ENCODE peak calls at places on chromosomes 4 and X, in eight cellular contexts. One of them, this sample, is unnamed.

GRCh38 chr4:6474705-6475457 is 2.5 kb upstream of the PPP2R2C start:
- DNase-seq in CD4-positive, alpha-beta memory T cell: no peak
- DNase-seq in tibial artery: peak; percentile 38
- DNase-seq in H54: no peak
- DNase-seq in activated T-helper 9 cell treated with anti-CD3 and anti-CD28 coated beads, Interleukin-2, amount 50 U/mL, for 16 hours: no peak
- DNase-seq in RKO: no peak
- DNase-seq in thyroid gland: no peak
- DNase-seq in dorsolateral prefrontal cortex: no peak
- DNase-seq in this sample: peak; percentile 19

GRCh38 chr4:156298230-156298629 is 344.6 kb upstream of the CTSO start:
- DNase-seq in RKO: no peak
- DNase-seq in thyroid gland: no peak
- DNase-seq in tibial artery: no peak
- DNase-seq in CD4-positive, alpha-beta memory T cell: no peak
- DNase-seq in H54: no peak
- DNase-seq in activated T-helper 9 cell treated with anti-CD3 and anti-CD28 coated beads, Interleukin-2, amount 50 U/mL, for 16 hours: no peak
- DNase-seq in dorsolateral prefrontal cortex: no peak
- DNase-seq in this sample: no peak

GRCh38 chrX:154074199-154074598 is 23.3 kb downstream of the MECP2 start:
- DNase-seq in dorsolateral prefrontal cortex: no peak
- DNase-seq in activated T-helper 9 cell treated with anti-CD3 and anti-CD28 coated beads, Interleukin-2, amount 50 U/mL, for 16 hours: no peak
- DNase-seq in CD4-positive, alpha-beta memory T cell: no peak
- DNase-seq in tibial artery: no peak
- DNase-seq in RKO: no peak
- DNase-seq in H54: peak; percentile 45
- DNase-seq in thyroid gland: no peak
- DNase-seq in this sample: no peak

GRCh38 chr4:629636-629915 is 4.2 kb downstream of the PDE6B start:
- DNase-seq in thyroid gland: no peak
- DNase-seq in H54: no peak
- DNase-seq in RKO: no peak
- DNase-seq in tibial artery: no peak
- DNase-seq in dorsolateral prefrontal cortex: no peak
- DNase-seq in CD4-positive, alpha-beta memory T cell: no peak
- DNase-seq in activated T-helper 9 cell treated with anti-CD3 and anti-CD28 coated beads, Interleukin-2, amount 50 U/mL, for 16 hours: no peak
- DNase-seq in this sample: no peak

GRCh38 chr4:81802308-81802846 is 330.7 kb upstream of the RASGEF1B start:
- DNase-seq in tibial artery: no peak
- DNase-seq in CD4-positive, alpha-beta memory T cell: no peak
- DNase-seq in H54: no peak
- DNase-seq in dorsolateral prefrontal cortex: no peak
- DNase-seq in thyroid gland: no peak
- DNase-seq in RKO: no peak
- DNase-seq in activated T-helper 9 cell treated with anti-CD3 and anti-CD28 coated beads, Interleukin-2, amount 50 U/mL, for 16 hours: no peak
- DNase-seq in this sample: no peak

GRCh38 chrX:38342853-38343778 is 9.3 kb upstream of the OTC start:
- DNase-seq in thyroid gland: no peak
- DNase-seq in H54: no peak
- DNase-seq in dorsolateral prefrontal cortex: no peak
- DNase-seq in CD4-positive, alpha-beta memory T cell: no peak
- DNase-seq in RKO: no peak
- DNase-seq in tibial artery: no peak
- DNase-seq in activated T-helper 9 cell treated with anti-CD3 and anti-CD28 coated beads, Interleukin-2, amount 50 U/mL, for 16 hours: no peak
- DNase-seq in this sample: no peak

GRCh38 chr4:153832720-153833287 is 43.9 kb upstream of the SFRP2 start:
- DNase-seq in RKO: no peak
- DNase-seq in thyroid gland: no peak
- DNase-seq in dorsolateral prefrontal cortex: no peak
- DNase-seq in CD4-positive, alpha-beta memory T cell: no peak
- DNase-seq in activated T-helper 9 cell treated with anti-CD3 and anti-CD28 coated beads, Interleukin-2, amount 50 U/mL, for 16 hours: no peak
- DNase-seq in H54: no peak
- DNase-seq in tibial artery: no peak
- DNase-seq in this sample: no peak

GRCh38 chr4:93646225-93646930 is 182.2 kb upstream of the ATOH1 start:
- DNase-seq in dorsolateral prefrontal cortex: no peak
- DNase-seq in RKO: no peak
- DNase-seq in tibial artery: no peak
- DNase-seq in thyroid gland: no peak
- DNase-seq in activated T-helper 9 cell treated with anti-CD3 and anti-CD28 coated beads, Interleukin-2, amount 50 U/mL, for 16 hours: no peak
- DNase-seq in H54: no peak
- DNase-seq in CD4-positive, alpha-beta memory T cell: no peak
- DNase-seq in this sample: no peak

GRCh38 chrX:154374361-154375155 is at the start of gene FLNA:
- DNase-seq in CD4-positive, alpha-beta memory T cell: no peak
- DNase-seq in H54: no peak
- DNase-seq in thyroid gland: peak; percentile 41
- DNase-seq in tibial artery: peak; percentile 88
- DNase-seq in RKO: no peak
- DNase-seq in activated T-helper 9 cell treated with anti-CD3 and anti-CD28 coated beads, Interleukin-2, amount 50 U/mL, for 16 hours: no peak
- DNase-seq in dorsolateral prefrontal cortex: no peak
- DNase-seq in this sample: no peak

GRCh38 chr4:16264798-16265197 is 38.5 kb upstream of the TAPT1 start:
- DNase-seq in RKO: peak; percentile 63
- DNase-seq in CD4-positive, alpha-beta memory T cell: no peak
- DNase-seq in tibial artery: no peak
- DNase-seq in thyroid gland: no peak
- DNase-seq in H54: no peak
- DNase-seq in dorsolateral prefrontal cortex: no peak
- DNase-seq in activated T-helper 9 cell treated with anti-CD3 and anti-CD28 coated beads, Interleukin-2, amount 50 U/mL, for 16 hours: no peak
- DNase-seq in this sample: no peak

GRCh38 chr4:109294468-109295020 is 7.9 kb downstream of the COL25A1 start:
- DNase-seq in dorsolateral prefrontal cortex: no peak
- DNase-seq in tibial artery: no peak
- DNase-seq in thyroid gland: no peak
- DNase-seq in H54: no peak
- DNase-seq in CD4-positive, alpha-beta memory T cell: no peak
- DNase-seq in RKO: no peak
- DNase-seq in activated T-helper 9 cell treated with anti-CD3 and anti-CD28 coated beads, Interleukin-2, amount 50 U/mL, for 16 hours: no peak
- DNase-seq in this sample: no peak

GRCh38 chr4:140085062-140085622 is 68.8 kb downstream of the MAML3 start:
- DNase-seq in thyroid gland: no peak
- DNase-seq in tibial artery: no peak
- DNase-seq in H54: no peak
- DNase-seq in dorsolateral prefrontal cortex: no peak
- DNase-seq in CD4-positive, alpha-beta memory T cell: no peak
- DNase-seq in activated T-helper 9 cell treated with anti-CD3 and anti-CD28 coated beads, Interleukin-2, amount 50 U/mL, for 16 hours: no peak
- DNase-seq in RKO: no peak
- DNase-seq in this sample: no peak

GRCh38 chr4:48780867-48781219 is 764 bp upstream of the FRYL start:
- DNase-seq in dorsolateral prefrontal cortex: no peak
- DNase-seq in thyroid gland: peak; percentile 58
- DNase-seq in RKO: peak; percentile 63
- DNase-seq in H54: no peak
- DNase-seq in activated T-helper 9 cell treated with anti-CD3 and anti-CD28 coated beads, Interleukin-2, amount 50 U/mL, for 16 hours: peak; percentile 6
- DNase-seq in tibial artery: no peak
- DNase-seq in CD4-positive, alpha-beta memory T cell: peak; percentile 73
- DNase-seq in this sample: peak; percentile 64

GRCh38 chr4:138039010-138039409 is 203.1 kb downstream of the SLC7A11 start:
- DNase-seq in dorsolateral prefrontal cortex: no peak
- DNase-seq in CD4-positive, alpha-beta memory T cell: no peak
- DNase-seq in H54: no peak
- DNase-seq in thyroid gland: no peak
- DNase-seq in tibial artery: no peak
- DNase-seq in activated T-helper 9 cell treated with anti-CD3 and anti-CD28 coated beads, Interleukin-2, amount 50 U/mL, for 16 hours: no peak
- DNase-seq in RKO: peak; percentile 21
- DNase-seq in this sample: no peak

GRCh38 chrX:17567173-17567572 is 170.1 kb upstream of the SCML1 start:
- DNase-seq in thyroid gland: no peak
- DNase-seq in H54: no peak
- DNase-seq in CD4-positive, alpha-beta memory T cell: no peak
- DNase-seq in dorsolateral prefrontal cortex: no peak
- DNase-seq in tibial artery: no peak
- DNase-seq in RKO: no peak
- DNase-seq in activated T-helper 9 cell treated with anti-CD3 and anti-CD28 coated beads, Interleukin-2, amount 50 U/mL, for 16 hours: no peak
- DNase-seq in this sample: no peak

GRCh38 chrX:40281341-40282005 is 183.7 kb upstream of the BCOR start:
- DNase-seq in dorsolateral prefrontal cortex: no peak
- DNase-seq in CD4-positive, alpha-beta memory T cell: peak; percentile 46
- DNase-seq in H54: no peak
- DNase-seq in tibial artery: no peak
- DNase-seq in RKO: no peak
- DNase-seq in activated T-helper 9 cell treated with anti-CD3 and anti-CD28 coated beads, Interleukin-2, amount 50 U/mL, for 16 hours: no peak
- DNase-seq in thyroid gland: no peak
- DNase-seq in this sample: no peak

GRCh38 chrX:109839694-109840358 is 106.8 kb upstream of the ACSL4 start:
- DNase-seq in thyroid gland: no peak
- DNase-seq in activated T-helper 9 cell treated with anti-CD3 and anti-CD28 coated beads, Interleukin-2, amount 50 U/mL, for 16 hours: no peak
- DNase-seq in dorsolateral prefrontal cortex: no peak
- DNase-seq in tibial artery: peak; percentile 58
- DNase-seq in H54: no peak
- DNase-seq in RKO: no peak
- DNase-seq in CD4-positive, alpha-beta memory T cell: no peak
- DNase-seq in this sample: no peak

GRCh38 chrX:12548746-12549145 is 242.5 kb upstream of the PRPS2 start:
- DNase-seq in RKO: peak; percentile 34
- DNase-seq in activated T-helper 9 cell treated with anti-CD3 and anti-CD28 coated beads, Interleukin-2, amount 50 U/mL, for 16 hours: no peak
- DNase-seq in tibial artery: no peak
- DNase-seq in dorsolateral prefrontal cortex: no peak
- DNase-seq in H54: no peak
- DNase-seq in thyroid gland: no peak
- DNase-seq in CD4-positive, alpha-beta memory T cell: no peak
- DNase-seq in this sample: no peak

GRCh38 chr4:145473203-145473602 is 8.4 kb upstream of the SMAD1 start:
- DNase-seq in thyroid gland: no peak
- DNase-seq in CD4-positive, alpha-beta memory T cell: no peak
- DNase-seq in dorsolateral prefrontal cortex: no peak
- DNase-seq in tibial artery: no peak
- DNase-seq in RKO: no peak
- DNase-seq in activated T-helper 9 cell treated with anti-CD3 and anti-CD28 coated beads, Interleukin-2, amount 50 U/mL, for 16 hours: no peak
- DNase-seq in H54: no peak
- DNase-seq in this sample: no peak

GRCh38 chr4:10589808-10590207 is 94.8 kb downstream of the CLNK start:
- DNase-seq in tibial artery: no peak
- DNase-seq in CD4-positive, alpha-beta memory T cell: no peak
- DNase-seq in dorsolateral prefrontal cortex: no peak
- DNase-seq in H54: no peak
- DNase-seq in RKO: no peak
- DNase-seq in thyroid gland: no peak
- DNase-seq in activated T-helper 9 cell treated with anti-CD3 and anti-CD28 coated beads, Interleukin-2, amount 50 U/mL, for 16 hours: no peak
- DNase-seq in this sample: no peak

GRCh38 chr4:185656467-185656890 is 121.2 kb upstream of the PDLIM3 start:
- DNase-seq in H54: no peak
- DNase-seq in CD4-positive, alpha-beta memory T cell: no peak
- DNase-seq in dorsolateral prefrontal cortex: peak; percentile 32
- DNase-seq in tibial artery: peak; percentile 90
- DNase-seq in thyroid gland: peak; percentile 83
- DNase-seq in RKO: no peak
- DNase-seq in activated T-helper 9 cell treated with anti-CD3 and anti-CD28 coated beads, Interleukin-2, amount 50 U/mL, for 16 hours: no peak
- DNase-seq in this sample: no peak

GRCh38 chr4:87758278-87758677 is 41.1 kb upstream of the IBSP start:
- DNase-seq in H54: no peak
- DNase-seq in activated T-helper 9 cell treated with anti-CD3 and anti-CD28 coated beads, Interleukin-2, amount 50 U/mL, for 16 hours: no peak
- DNase-seq in RKO: no peak
- DNase-seq in CD4-positive, alpha-beta memory T cell: no peak
- DNase-seq in dorsolateral prefrontal cortex: no peak
- DNase-seq in thyroid gland: no peak
- DNase-seq in tibial artery: no peak
- DNase-seq in this sample: no peak

GRCh38 chrX:54921427-54922021 is 900 bp downstream of the TRO start:
- DNase-seq in dorsolateral prefrontal cortex: peak; percentile 62
- DNase-seq in activated T-helper 9 cell treated with anti-CD3 and anti-CD28 coated beads, Interleukin-2, amount 50 U/mL, for 16 hours: peak; percentile 15
- DNase-seq in H54: no peak
- DNase-seq in tibial artery: peak; percentile 77
- DNase-seq in CD4-positive, alpha-beta memory T cell: peak; percentile 42
- DNase-seq in RKO: no peak
- DNase-seq in thyroid gland: peak; percentile 67
- DNase-seq in this sample: peak; percentile 81

GRCh38 chr4:79869597-79870336 is 203.3 kb downstream of the ANTXR2 start:
- DNase-seq in thyroid gland: no peak
- DNase-seq in tibial artery: no peak
- DNase-seq in dorsolateral prefrontal cortex: no peak
- DNase-seq in CD4-positive, alpha-beta memory T cell: no peak
- DNase-seq in activated T-helper 9 cell treated with anti-CD3 and anti-CD28 coated beads, Interleukin-2, amount 50 U/mL, for 16 hours: no peak
- DNase-seq in H54: no peak
- DNase-seq in RKO: no peak
- DNase-seq in this sample: no peak

GRCh38 chr4:185471235-185472062 is at the start of gene CCDC110:
- DNase-seq in CD4-positive, alpha-beta memory T cell: peak; percentile 87
- DNase-seq in activated T-helper 9 cell treated with anti-CD3 and anti-CD28 coated beads, Interleukin-2, amount 50 U/mL, for 16 hours: peak; percentile 92
- DNase-seq in RKO: peak; percentile 87
- DNase-seq in dorsolateral prefrontal cortex: peak; percentile 97
- DNase-seq in tibial artery: peak; percentile 97
- DNase-seq in thyroid gland: peak; percentile 89
- DNase-seq in H54: peak; percentile 67
- DNase-seq in this sample: peak; percentile 98

GRCh38 chrX:104659037-104659744 is 93.2 kb downstream of the IL1RAPL2 start:
- DNase-seq in RKO: no peak
- DNase-seq in H54: no peak
- DNase-seq in activated T-helper 9 cell treated with anti-CD3 and anti-CD28 coated beads, Interleukin-2, amount 50 U/mL, for 16 hours: no peak
- DNase-seq in tibial artery: no peak
- DNase-seq in CD4-positive, alpha-beta memory T cell: no peak
- DNase-seq in dorsolateral prefrontal cortex: no peak
- DNase-seq in thyroid gland: peak; percentile 55
- DNase-seq in this sample: no peak

GRCh38 chr4:109232666-109233065 is 69.8 kb downstream of the COL25A1 start:
- DNase-seq in activated T-helper 9 cell treated with anti-CD3 and anti-CD28 coated beads, Interleukin-2, amount 50 U/mL, for 16 hours: no peak
- DNase-seq in RKO: no peak
- DNase-seq in tibial artery: no peak
- DNase-seq in H54: no peak
- DNase-seq in thyroid gland: no peak
- DNase-seq in dorsolateral prefrontal cortex: no peak
- DNase-seq in CD4-positive, alpha-beta memory T cell: no peak
- DNase-seq in this sample: no peak

GRCh38 chr4:36676139-36677050 is 395.0 kb downstream of the DTHD1 start:
- DNase-seq in tibial artery: no peak
- DNase-seq in RKO: no peak
- DNase-seq in H54: no peak
- DNase-seq in thyroid gland: no peak
- DNase-seq in dorsolateral prefrontal cortex: peak; percentile 11
- DNase-seq in CD4-positive, alpha-beta memory T cell: no peak
- DNase-seq in activated T-helper 9 cell treated with anti-CD3 and anti-CD28 coated beads, Interleukin-2, amount 50 U/mL, for 16 hours: no peak
- DNase-seq in this sample: no peak

GRCh38 chr4:184310171-184310567 is 92.5 kb upstream of the ENPP6 start:
- DNase-seq in CD4-positive, alpha-beta memory T cell: peak; percentile 48
- DNase-seq in dorsolateral prefrontal cortex: no peak
- DNase-seq in RKO: no peak
- DNase-seq in H54: no peak
- DNase-seq in thyroid gland: no peak
- DNase-seq in tibial artery: no peak
- DNase-seq in activated T-helper 9 cell treated with anti-CD3 and anti-CD28 coated beads, Interleukin-2, amount 50 U/mL, for 16 hours: peak; percentile 20
- DNase-seq in this sample: no peak

GRCh38 chr4:53804719-53805118 is 213.4 kb upstream of the LNX1 start:
- DNase-seq in dorsolateral prefrontal cortex: no peak
- DNase-seq in tibial artery: no peak
- DNase-seq in H54: peak; percentile 5
- DNase-seq in CD4-positive, alpha-beta memory T cell: no peak
- DNase-seq in thyroid gland: peak; percentile 20
- DNase-seq in activated T-helper 9 cell treated with anti-CD3 and anti-CD28 coated beads, Interleukin-2, amount 50 U/mL, for 16 hours: no peak
- DNase-seq in RKO: peak; percentile 3
- DNase-seq in this sample: no peak

GRCh38 chrX:123590842-123591491 is 141.9 kb downstream of the THOC2 start:
- DNase-seq in CD4-positive, alpha-beta memory T cell: no peak
- DNase-seq in dorsolateral prefrontal cortex: no peak
- DNase-seq in activated T-helper 9 cell treated with anti-CD3 and anti-CD28 coated beads, Interleukin-2, amount 50 U/mL, for 16 hours: no peak
- DNase-seq in thyroid gland: no peak
- DNase-seq in RKO: no peak
- DNase-seq in H54: no peak
- DNase-seq in tibial artery: no peak
- DNase-seq in this sample: no peak

GRCh38 chrX:153926863-153927685 is 1.0 kb upstream of the ARHGAP4 start:
- DNase-seq in RKO: peak; percentile 31
- DNase-seq in activated T-helper 9 cell treated with anti-CD3 and anti-CD28 coated beads, Interleukin-2, amount 50 U/mL, for 16 hours: peak; percentile 65
- DNase-seq in dorsolateral prefrontal cortex: no peak
- DNase-seq in CD4-positive, alpha-beta memory T cell: peak; percentile 92
- DNase-seq in thyroid gland: no peak
- DNase-seq in tibial artery: peak; percentile 74
- DNase-seq in H54: no peak
- DNase-seq in this sample: no peak

GRCh38 chr4:22439947-22440346 is 75.9 kb downstream of the ADGRA3 start:
- DNase-seq in RKO: no peak
- DNase-seq in activated T-helper 9 cell treated with anti-CD3 and anti-CD28 coated beads, Interleukin-2, amount 50 U/mL, for 16 hours: no peak
- DNase-seq in thyroid gland: no peak
- DNase-seq in dorsolateral prefrontal cortex: no peak
- DNase-seq in CD4-positive, alpha-beta memory T cell: no peak
- DNase-seq in tibial artery: no peak
- DNase-seq in H54: no peak
- DNase-seq in this sample: no peak

GRCh38 chrX:96389314-96390048 is 295.2 kb upstream of the DIAPH2 start:
- DNase-seq in activated T-helper 9 cell treated with anti-CD3 and anti-CD28 coated beads, Interleukin-2, amount 50 U/mL, for 16 hours: no peak
- DNase-seq in H54: no peak
- DNase-seq in tibial artery: no peak
- DNase-seq in RKO: no peak
- DNase-seq in thyroid gland: no peak
- DNase-seq in CD4-positive, alpha-beta memory T cell: no peak
- DNase-seq in dorsolateral prefrontal cortex: no peak
- DNase-seq in this sample: no peak